ENCODE peak calls at places on chromosome 15, in six cellular contexts. One of them, this sample, is unnamed.

GRCh38 chr15:80228959-80229610 is 22.9 kb downstream of the CTXND1 start:
- DNase-seq in H1: no peak
- DNase-seq in HepG2: no peak
- DNase-seq in GM12891: no peak
- DNase-seq in K562: no peak
- DNase-seq in GM12878: no peak
- DNase-seq in this sample: no peak

GRCh38 chr15:59294961-59295741 is 77.5 kb downstream of the MYO1E start:
- DNase-seq in K562: no peak
- DNase-seq in GM12891: no peak
- DNase-seq in GM12878: no peak
- DNase-seq in HepG2: no peak
- DNase-seq in H1: no peak
- DNase-seq in this sample: no peak

GRCh38 chr15:75114796-75115195 is 86.9 kb upstream of the C15orf39 start:
- DNase-seq in HepG2: no peak
- DNase-seq in H1: no peak
- DNase-seq in K562: no peak
- DNase-seq in GM12878: no peak
- DNase-seq in GM12891: no peak
- DNase-seq in this sample: no peak

GRCh38 chr15:86813892-86814291 is 734.2 kb downstream of the AGBL1 start:
- DNase-seq in K562: no peak
- DNase-seq in GM12891: no peak
- DNase-seq in GM12878: no peak
- DNase-seq in H1: no peak
- DNase-seq in HepG2: no peak
- DNase-seq in this sample: no peak

GRCh38 chr15:20348291-20348899 is 193.2 kb downstream of the GOLGA6L6 start:
- DNase-seq in K562: no peak
- DNase-seq in GM12891: no peak
- DNase-seq in H1: no peak
- DNase-seq in GM12878: no peak
- DNase-seq in HepG2: no peak
- DNase-seq in this sample: no peak

GRCh38 chr15:55106155-55106554 is 90.6 kb downstream of the RSL24D1 start:
- DNase-seq in GM12891: no peak
- DNase-seq in H1: no peak
- DNase-seq in HepG2: no peak
- DNase-seq in GM12878: no peak
- DNase-seq in K562: no peak
- DNase-seq in this sample: no peak

GRCh38 chr15:41510728-41511127 is 2.9 kb downstream of the LTK start:
- DNase-seq in GM12878: no peak
- DNase-seq in GM12891: no peak
- DNase-seq in HepG2: no peak
- DNase-seq in H1: no peak
- DNase-seq in K562: no peak
- DNase-seq in this sample: no peak

GRCh38 chr15:68366314-68366713 is 65.6 kb downstream of the ITGA11 start:
- DNase-seq in H1: peak; percentile 66
- DNase-seq in GM12878: no peak
- DNase-seq in K562: no peak
- DNase-seq in GM12891: no peak
- DNase-seq in HepG2: no peak
- DNase-seq in this sample: no peak

GRCh38 chr15:82714026-82714425 is 4.4 kb upstream of the AP3B2 start:
- DNase-seq in H1: no peak
- DNase-seq in K562: no peak
- DNase-seq in GM12878: peak; percentile 3
- DNase-seq in HepG2: no peak
- DNase-seq in GM12891: no peak
- DNase-seq in this sample: no peak

GRCh38 chr15:47293763-47294162 is 423.5 kb upstream of the SEMA6D start:
- DNase-seq in H1: no peak
- DNase-seq in K562: no peak
- DNase-seq in HepG2: no peak
- DNase-seq in GM12891: no peak
- DNase-seq in GM12878: no peak
- DNase-seq in this sample: no peak

GRCh38 chr15:32717290-32718081 is at the start of gene GREM1:
- DNase-seq in HepG2: no peak
- DNase-seq in H1: peak; percentile 81
- DNase-seq in GM12891: peak; percentile 24
- DNase-seq in GM12878: no peak
- DNase-seq in K562: no peak
- DNase-seq in this sample: no peak

GRCh38 chr15:88243895-88244787 is 12.4 kb downstream of the NTRK3 start:
- DNase-seq in GM12878: no peak
- DNase-seq in GM12891: peak; percentile 48
- DNase-seq in H1: peak; percentile 65
- DNase-seq in K562: peak; percentile 50
- DNase-seq in HepG2: peak; percentile 28
- DNase-seq in this sample: no peak

GRCh38 chr15:73978896-73979295 is 13.2 kb downstream of the STOML1 start:
- DNase-seq in GM12891: no peak
- DNase-seq in H1: no peak
- DNase-seq in HepG2: no peak
- DNase-seq in K562: no peak
- DNase-seq in GM12878: no peak
- DNase-seq in this sample: no peak

GRCh38 chr15:68849477-68849876 is 28.8 kb upstream of the ANP32A start:
- DNase-seq in H1: no peak
- DNase-seq in K562: no peak
- DNase-seq in HepG2: no peak
- DNase-seq in GM12891: no peak
- DNase-seq in GM12878: no peak
- DNase-seq in this sample: no peak

GRCh38 chr15:78209646-78210348 is 24.6 kb downstream of the ACSBG1 start:
- DNase-seq in HepG2: no peak
- DNase-seq in GM12891: no peak
- DNase-seq in H1: peak; percentile 16
- DNase-seq in GM12878: no peak
- DNase-seq in K562: no peak
- DNase-seq in this sample: no peak

GRCh38 chr15:65939901-65940617 is 70.8 kb downstream of the RAB11A start:
- DNase-seq in HepG2: no peak
- DNase-seq in H1: no peak
- DNase-seq in GM12878: no peak
- DNase-seq in K562: no peak
- DNase-seq in GM12891: no peak
- DNase-seq in this sample: no peak

GRCh38 chr15:86362556-86362955 is 282.9 kb downstream of the AGBL1 start:
- DNase-seq in GM12891: no peak
- DNase-seq in HepG2: no peak
- DNase-seq in GM12878: no peak
- DNase-seq in K562: no peak
- DNase-seq in H1: no peak
- DNase-seq in this sample: no peak

GRCh38 chr15:34644061-34644460 is 60.6 kb upstream of the GOLGA8B start:
- DNase-seq in H1: no peak
- DNase-seq in HepG2: no peak
- DNase-seq in K562: no peak
- DNase-seq in GM12878: no peak
- DNase-seq in GM12891: no peak
- DNase-seq in this sample: no peak

GRCh38 chr15:45790325-45790943 is 155.6 kb downstream of the SQOR start:
- DNase-seq in GM12891: peak; percentile 10
- DNase-seq in H1: no peak
- DNase-seq in GM12878: no peak
- DNase-seq in HepG2: peak; percentile 14
- DNase-seq in K562: peak; percentile 11
- DNase-seq in this sample: no peak

GRCh38 chr15:46525984-46526725 is 891.3 kb downstream of the SQOR start:
- DNase-seq in H1: no peak
- DNase-seq in GM12878: no peak
- DNase-seq in HepG2: no peak
- DNase-seq in K562: no peak
- DNase-seq in GM12891: no peak
- DNase-seq in this sample: no peak

GRCh38 chr15:92011611-92012367 is 158.3 kb downstream of the SLCO3A1 start:
- DNase-seq in GM12891: no peak
- DNase-seq in H1: no peak
- DNase-seq in HepG2: no peak
- DNase-seq in GM12878: no peak
- DNase-seq in K562: no peak
- DNase-seq in this sample: no peak

DNA sequence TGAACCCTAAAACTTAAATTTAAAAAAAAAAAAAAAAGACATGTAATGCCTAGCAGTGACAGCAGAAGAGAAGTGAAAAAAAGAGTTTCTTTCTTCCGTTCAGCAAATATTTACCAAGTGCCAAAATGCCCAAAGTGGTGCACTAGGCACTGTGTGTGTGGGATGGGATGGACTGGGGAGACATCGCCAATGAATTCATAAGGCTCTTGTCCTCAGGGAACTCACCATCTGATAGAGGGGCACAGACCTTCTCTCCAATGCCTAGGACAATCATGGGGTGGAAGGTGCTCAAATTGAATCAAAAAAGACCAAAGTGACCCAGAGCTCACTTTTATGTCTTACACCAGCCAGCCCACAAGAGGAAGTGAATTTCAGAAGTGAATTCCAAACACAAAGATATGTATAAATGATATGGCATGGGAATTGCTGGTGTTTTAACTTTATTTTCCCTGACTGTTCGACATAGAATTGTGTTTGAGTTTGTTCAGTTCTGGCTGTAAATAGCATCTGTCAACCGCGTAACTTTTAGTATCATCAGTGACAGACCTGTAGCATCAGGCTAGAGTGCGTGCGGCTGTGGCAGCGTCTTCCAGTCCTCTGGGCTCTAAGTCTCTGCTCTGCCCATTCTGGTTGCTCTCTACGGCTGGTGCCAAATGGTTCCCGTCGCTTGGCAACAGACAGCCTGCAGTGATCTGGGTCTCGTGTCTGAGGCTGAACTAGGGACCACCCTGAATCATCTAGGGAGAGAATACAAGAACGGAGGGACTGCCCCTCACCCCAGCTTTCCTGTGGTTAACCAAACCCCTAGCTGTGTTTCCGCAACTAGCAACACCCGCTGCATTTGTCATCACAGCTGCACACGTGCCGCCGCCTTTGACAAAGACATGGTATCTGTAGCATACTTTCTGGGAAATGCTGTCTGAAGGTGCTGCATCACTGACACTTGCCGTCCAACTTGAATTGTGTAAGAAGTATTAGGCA is 154.0 kb upstream of the THBS1 start:
- DNase-seq in GM12878: peak; percentile 69
- DNase-seq in GM12891: peak; percentile 30
- DNase-seq in HepG2: no peak
- DNase-seq in K562: peak; percentile 31
- DNase-seq in H1: no peak
- DNase-seq in this sample: peak; percentile 34
- TF ChIP-seq POLR2AphosphoS5 in GM12878: no peak
- TF ChIP-seq POLR2AphosphoS5 in GM12891: no peak
- TF ChIP-seq POLR2AphosphoS5 in HepG2: no peak
- TF ChIP-seq POLR2AphosphoS5 in K562: no peak
- TF ChIP-seq POLR2AphosphoS5 in H1: no peak
- TF ChIP-seq POLR2AphosphoS5 in this sample: no peak

GRCh38 chr15:51931016-51931415 is 40.6 kb downstream of the LEO1 start:
- DNase-seq in HepG2: no peak
- DNase-seq in GM12878: no peak
- DNase-seq in H1: no peak
- DNase-seq in GM12891: no peak
- DNase-seq in K562: no peak
- DNase-seq in this sample: no peak
- TF ChIP-seq POLR2A in HepG2: no peak
- TF ChIP-seq POLR2A in GM12878: no peak
- TF ChIP-seq POLR2A in H1: no peak
- TF ChIP-seq POLR2A in GM12891: no peak
- TF ChIP-seq POLR2A in K562: no peak
- TF ChIP-seq POLR2A in this sample: no peak

GRCh38 chr15:25805006-25805405 is 58.1 kb downstream of the ATP10A start:
- DNase-seq in GM12878: no peak
- DNase-seq in K562: no peak
- DNase-seq in H1: no peak
- DNase-seq in HepG2: no peak
- DNase-seq in GM12891: no peak
- DNase-seq in this sample: no peak

GRCh38 chr15:25803036-25803435 is 60.1 kb downstream of the ATP10A start:
- DNase-seq in HepG2: no peak
- DNase-seq in GM12878: no peak
- DNase-seq in H1: no peak
- DNase-seq in K562: no peak
- DNase-seq in GM12891: no peak
- DNase-seq in this sample: no peak

GRCh38 chr15:25804451-25804850 is 58.7 kb downstream of the ATP10A start:
- DNase-seq in H1: no peak
- DNase-seq in GM12878: no peak
- DNase-seq in GM12891: no peak
- DNase-seq in HepG2: no peak
- DNase-seq in K562: no peak
- DNase-seq in this sample: no peak

GRCh38 chr15:25802285-25802830 is 60.8 kb downstream of the ATP10A start:
- DNase-seq in K562: no peak
- DNase-seq in GM12891: no peak
- DNase-seq in GM12878: no peak
- DNase-seq in H1: no peak
- DNase-seq in HepG2: no peak
- DNase-seq in this sample: no peak

DNA sequence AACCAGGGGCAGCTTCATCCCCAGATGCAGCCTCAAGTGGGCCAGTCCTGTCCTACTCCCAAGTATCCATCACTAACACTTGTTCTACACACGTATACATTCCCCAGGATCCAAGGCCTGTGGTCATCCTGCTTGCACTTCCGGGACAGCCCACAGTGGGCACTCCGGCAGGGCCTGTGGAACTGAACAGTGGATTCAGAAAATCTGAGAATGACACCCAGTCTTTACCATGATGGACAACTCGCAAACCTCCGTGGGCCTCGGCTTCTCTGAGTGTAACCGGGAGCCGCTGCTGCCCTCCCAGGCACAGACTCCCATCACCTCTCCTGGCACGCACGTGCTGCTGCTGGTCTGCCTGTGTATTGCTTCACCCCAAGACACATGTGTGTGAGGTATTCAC is 59.6 kb downstream of the ATP10A start:
- DNase-seq in K562: no peak
- DNase-seq in H1: no peak
- DNase-seq in GM12878: no peak
- DNase-seq in HepG2: no peak
- DNase-seq in GM12891: no peak
- DNase-seq in this sample: no peak
- TF ChIP-seq TAF1 in K562: no peak
- TF ChIP-seq TAF1 in H1: no peak
- TF ChIP-seq TAF1 in GM12878: no peak
- TF ChIP-seq TAF1 in HepG2: no peak
- TF ChIP-seq TAF1 in GM12891: no peak
- TF ChIP-seq TAF1 in this sample: no peak

GRCh38 chr15:89817701-89818280 is 3.1 kb upstream of the ANPEP start:
- DNase-seq in H1: no peak
- DNase-seq in GM12878: no peak
- DNase-seq in GM12891: no peak
- DNase-seq in HepG2: no peak
- DNase-seq in K562: no peak
- DNase-seq in this sample: no peak
- TF ChIP-seq POLR2AphosphoS5 in H1: no peak
- TF ChIP-seq POLR2AphosphoS5 in GM12878: no peak
- TF ChIP-seq POLR2AphosphoS5 in GM12891: no peak
- TF ChIP-seq POLR2AphosphoS5 in HepG2: no peak
- TF ChIP-seq POLR2AphosphoS5 in K562: no peak
- TF ChIP-seq POLR2AphosphoS5 in this sample: no peak

GRCh38 chr15:93086791-93087190 is 2.2 kb downstream of the RGMA start:
- DNase-seq in HepG2: no peak
- DNase-seq in GM12878: no peak
- DNase-seq in K562: no peak
- DNase-seq in H1: no peak
- DNase-seq in GM12891: no peak
- DNase-seq in this sample: no peak
- TF ChIP-seq POLR2A in HepG2: no peak
- TF ChIP-seq POLR2A in GM12878: no peak
- TF ChIP-seq POLR2A in K562: no peak
- TF ChIP-seq POLR2A in H1: no peak
- TF ChIP-seq POLR2A in GM12891: no peak
- TF ChIP-seq POLR2A in this sample: no peak

This sample was measured in GM12892.